ENCODE peak calls at places on chromosomes 2 and 18, in five cellular contexts. One of them, this sample, is unnamed.
A peak's percentile ranks its signal among the peaks of the same experiment; 100 is the strongest.

GRCh38 chr2:154710685-154711084 is 12.2 kb downstream of the KCNJ3 start:
- DNase-seq in K562: no peak
- DNase-seq in OCI-LY7: no peak
- DNase-seq in mammary epithelial cell: no peak
- DNase-seq in neural progenitor cell: no peak
- DNase-seq in this sample: no peak

GRCh38 chr18:36176177-36176584 is 11.1 kb upstream of the MOCOS start:
- DNase-seq in K562: no peak
- DNase-seq in OCI-LY7: no peak
- DNase-seq in mammary epithelial cell: no peak
- DNase-seq in neural progenitor cell: no peak
- DNase-seq in this sample: no peak

GRCh38 chr2:240576036-240576435 is 7.8 kb downstream of the RNPEPL1 start:
- DNase-seq in K562: no peak
- DNase-seq in OCI-LY7: no peak
- DNase-seq in mammary epithelial cell: no peak
- DNase-seq in neural progenitor cell: no peak
- DNase-seq in this sample: no peak

GRCh38 chr2:70789304-70790078 is 952 bp downstream of the FIGLA start:
- DNase-seq in K562: peak; percentile 78
- DNase-seq in OCI-LY7: peak; percentile 16
- DNase-seq in mammary epithelial cell: peak; percentile 55
- DNase-seq in neural progenitor cell: peak; percentile 89
- DNase-seq in this sample: peak; percentile 91

GRCh38 chr2:72681016-72681995 is 144.5 kb downstream of the EXOC6B start:
- DNase-seq in K562: no peak
- DNase-seq in OCI-LY7: no peak
- DNase-seq in mammary epithelial cell: peak; percentile 31
- DNase-seq in neural progenitor cell: no peak
- DNase-seq in this sample: no peak

GRCh38 chr2:217573565-217573964 is 429.2 kb downstream of the TNS1 start:
- DNase-seq in K562: no peak
- DNase-seq in OCI-LY7: no peak
- DNase-seq in mammary epithelial cell: no peak
- DNase-seq in neural progenitor cell: no peak
- DNase-seq in this sample: peak; percentile 82

GRCh38 chr18:32750328-32750727 is 22.5 kb downstream of the KLHL14 start:
- DNase-seq in K562: no peak
- DNase-seq in OCI-LY7: no peak
- DNase-seq in mammary epithelial cell: no peak
- DNase-seq in neural progenitor cell: no peak
- DNase-seq in this sample: no peak

GRCh38 chr2:60432202-60432601 is 121.3 kb downstream of the BCL11A start:
- DNase-seq in K562: no peak
- DNase-seq in OCI-LY7: no peak
- DNase-seq in mammary epithelial cell: peak; percentile 40
- DNase-seq in neural progenitor cell: no peak
- DNase-seq in this sample: no peak

GRCh38 chr18:33369711-33370449 is 70.6 kb downstream of the CCDC178 start:
- DNase-seq in K562: no peak
- DNase-seq in OCI-LY7: no peak
- DNase-seq in mammary epithelial cell: peak; percentile 5
- DNase-seq in neural progenitor cell: no peak
- DNase-seq in this sample: no peak

GRCh38 chr2:237939251-237939650 is 27.6 kb upstream of the UBE2F start:
- DNase-seq in K562: no peak
- DNase-seq in OCI-LY7: no peak
- DNase-seq in mammary epithelial cell: no peak
- DNase-seq in neural progenitor cell: no peak
- DNase-seq in this sample: no peak

GRCh38 chr18:27184115-27185024 is 738 bp downstream of the CHST9 start:
- DNase-seq in K562: no peak
- DNase-seq in OCI-LY7: no peak
- DNase-seq in mammary epithelial cell: peak; percentile 1
- DNase-seq in neural progenitor cell: peak; percentile 49
- DNase-seq in this sample: no peak

GRCh38 chr2:113080134-113080533 is 12.4 kb downstream of the IL1F10 start:
- DNase-seq in K562: peak; percentile 61
- DNase-seq in OCI-LY7: peak; percentile 26
- DNase-seq in mammary epithelial cell: peak; percentile 47
- DNase-seq in neural progenitor cell: peak; percentile 71
- DNase-seq in this sample: peak; percentile 83

GRCh38 chr2:225464346-225465025 is 65.0 kb downstream of the NYAP2 start:
- DNase-seq in K562: no peak
- DNase-seq in OCI-LY7: no peak
- DNase-seq in mammary epithelial cell: no peak
- DNase-seq in neural progenitor cell: no peak
- DNase-seq in this sample: no peak

GRCh38 chr2:179595284-179595683 is 266.1 kb downstream of the ZNF385B start:
- DNase-seq in K562: no peak
- DNase-seq in OCI-LY7: no peak
- DNase-seq in mammary epithelial cell: no peak
- DNase-seq in neural progenitor cell: peak; percentile 13
- DNase-seq in this sample: no peak

GRCh38 chr2:50720695-50721314 is 311.1 kb downstream of the NRXN1 start:
- DNase-seq in K562: no peak
- DNase-seq in OCI-LY7: no peak
- DNase-seq in mammary epithelial cell: no peak
- DNase-seq in neural progenitor cell: peak; percentile 63
- DNase-seq in this sample: no peak

GRCh38 chr18:23924813-23925212 is 89.7 kb upstream of the TTC39C start:
- DNase-seq in K562: no peak
- DNase-seq in OCI-LY7: no peak
- DNase-seq in mammary epithelial cell: no peak
- DNase-seq in neural progenitor cell: no peak
- DNase-seq in this sample: peak; percentile 79

GRCh38 chr18:46182633-46183401 is 78.6 kb downstream of the HAUS1 start:
- DNase-seq in K562: no peak
- DNase-seq in OCI-LY7: no peak
- DNase-seq in mammary epithelial cell: no peak
- DNase-seq in neural progenitor cell: no peak
- DNase-seq in this sample: no peak

GRCh38 chr2:158459161-158460003 is 2.6 kb downstream of the PKP4 start:
- DNase-seq in K562: peak; percentile 13
- DNase-seq in OCI-LY7: no peak
- DNase-seq in mammary epithelial cell: peak; percentile 28
- DNase-seq in neural progenitor cell: no peak
- DNase-seq in this sample: no peak

GRCh38 chr2:189260361-189260761 is 80.8 kb upstream of the COL5A2 start:
- DNase-seq in K562: no peak
- DNase-seq in OCI-LY7: no peak
- DNase-seq in mammary epithelial cell: no peak
- DNase-seq in neural progenitor cell: no peak
- DNase-seq in this sample: no peak

GRCh38 chr18:21741511-21742322 is 1.1 kb downstream of the MIB1 start:
- DNase-seq in K562: peak; percentile 19
- DNase-seq in OCI-LY7: peak; percentile 47
- DNase-seq in mammary epithelial cell: peak; percentile 23
- DNase-seq in neural progenitor cell: no peak
- DNase-seq in this sample: no peak

GRCh38 chr18:32437080-32437834 is 33.4 kb downstream of the GAREM1 start:
- DNase-seq in K562: no peak
- DNase-seq in OCI-LY7: no peak
- DNase-seq in mammary epithelial cell: no peak
- DNase-seq in neural progenitor cell: no peak
- DNase-seq in this sample: no peak

GRCh38 chr2:173205375-173205774 is 129.7 kb downstream of the MAP3K20 start:
- DNase-seq in K562: no peak
- DNase-seq in OCI-LY7: no peak
- DNase-seq in mammary epithelial cell: no peak
- DNase-seq in neural progenitor cell: no peak
- DNase-seq in this sample: peak; percentile 66

GRCh38 chr2:62379576-62379975 is 126.4 kb downstream of the TMEM17 start:
- DNase-seq in K562: no peak
- DNase-seq in OCI-LY7: no peak
- DNase-seq in mammary epithelial cell: no peak
- DNase-seq in neural progenitor cell: no peak
- DNase-seq in this sample: no peak

GRCh38 chr2:230895536-230896345 is 29.3 kb downstream of the GPR55 start:
- DNase-seq in K562: no peak
- DNase-seq in OCI-LY7: no peak
- DNase-seq in mammary epithelial cell: no peak
- DNase-seq in neural progenitor cell: no peak
- DNase-seq in this sample: no peak

GRCh38 chr2:235170536-235171510 is 219.0 kb downstream of the SH3BP4 start:
- DNase-seq in K562: no peak
- DNase-seq in OCI-LY7: no peak
- DNase-seq in mammary epithelial cell: peak; percentile 56
- DNase-seq in neural progenitor cell: peak; percentile 69
- DNase-seq in this sample: no peak

GRCh38 chr2:223532161-223532560 is 70.0 kb downstream of the SCG2 start:
- DNase-seq in K562: no peak
- DNase-seq in OCI-LY7: no peak
- DNase-seq in mammary epithelial cell: no peak
- DNase-seq in neural progenitor cell: no peak
- DNase-seq in this sample: no peak
- H4K20me1 ChIP-seq in K562: no peaks in the 10 kb centered on the region
- H4K20me1 ChIP-seq in OCI-LY7: no peaks in the 10 kb centered on the region
- H4K20me1 ChIP-seq in mammary epithelial cell: no peaks in the 10 kb centered on the region
- H4K20me1 ChIP-seq in neural progenitor cell: no peaks in the 10 kb centered on the region
- H4K20me1 ChIP-seq in this sample: no peaks in the 10 kb centered on the region

GRCh38 chr2:207135801-207136457 is 29.8 kb downstream of the KLF7 start:
- DNase-seq in K562: no peak
- DNase-seq in OCI-LY7: no peak
- DNase-seq in mammary epithelial cell: no peak
- DNase-seq in neural progenitor cell: no peak
- DNase-seq in this sample: peak; percentile 46

GRCh38 chr2:207131634-207132418 is 33.9 kb downstream of the KLF7 start:
- DNase-seq in K562: no peak
- DNase-seq in OCI-LY7: no peak
- DNase-seq in mammary epithelial cell: no peak
- DNase-seq in neural progenitor cell: no peak
- DNase-seq in this sample: no peak

GRCh38 chr2:207133493-207133861 is 32.3 kb downstream of the KLF7 start:
- DNase-seq in K562: no peak
- DNase-seq in OCI-LY7: no peak
- DNase-seq in mammary epithelial cell: no peak
- DNase-seq in neural progenitor cell: peak; percentile 22
- DNase-seq in this sample: no peak

GRCh38 chr2:207135340-207135739 is 30.4 kb downstream of the KLF7 start:
- DNase-seq in K562: no peak
- DNase-seq in OCI-LY7: no peak
- DNase-seq in mammary epithelial cell: no peak
- DNase-seq in neural progenitor cell: no peak
- DNase-seq in this sample: no peak

DNA sequence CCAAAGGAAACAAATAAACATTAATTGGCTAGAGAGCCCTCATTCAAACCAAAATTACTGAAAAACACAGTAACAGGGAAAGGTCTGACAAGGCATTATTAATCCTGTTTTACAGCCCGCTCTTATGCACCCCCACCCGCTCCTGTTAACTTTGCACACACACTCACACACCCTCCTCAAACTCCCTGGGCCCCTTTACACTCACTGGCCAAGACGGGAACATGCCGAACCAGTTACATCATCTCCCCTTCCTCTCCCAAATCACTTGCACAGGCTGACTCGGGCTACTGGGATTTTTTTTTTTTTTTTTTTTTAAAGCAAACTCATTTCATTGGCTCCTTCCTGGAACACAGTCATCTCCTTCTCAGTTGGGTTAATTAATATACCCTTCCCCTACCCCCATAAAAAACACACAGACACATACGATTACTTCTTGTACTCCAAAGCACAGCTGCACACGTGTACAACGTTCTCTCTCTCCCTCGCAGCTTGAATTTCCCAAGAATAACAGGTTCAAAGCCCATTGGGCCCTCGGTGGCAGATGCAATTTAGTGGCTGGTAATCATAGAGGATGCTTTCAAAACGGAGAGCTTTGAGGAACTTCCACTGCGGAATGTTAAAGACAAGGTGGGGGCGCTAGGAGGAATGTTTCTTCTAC is 31.8 kb downstream of the KLF7 start:
- DNase-seq in K562: no peak
- DNase-seq in OCI-LY7: no peak
- DNase-seq in mammary epithelial cell: no peak
- DNase-seq in neural progenitor cell: peak; percentile 16
- DNase-seq in this sample: peak; percentile 78
- H3K4me2 ChIP-seq in K562: no peak overlapping the region
- H3K4me2 ChIP-seq in OCI-LY7: no peak overlapping the region
- H3K4me2 ChIP-seq in mammary epithelial cell: no peak overlapping the region
- H3K4me2 ChIP-seq in neural progenitor cell: peak overlapping the region; percentile 30
- H3K4me2 ChIP-seq in this sample: peak overlapping the region; percentile 74

DNA sequence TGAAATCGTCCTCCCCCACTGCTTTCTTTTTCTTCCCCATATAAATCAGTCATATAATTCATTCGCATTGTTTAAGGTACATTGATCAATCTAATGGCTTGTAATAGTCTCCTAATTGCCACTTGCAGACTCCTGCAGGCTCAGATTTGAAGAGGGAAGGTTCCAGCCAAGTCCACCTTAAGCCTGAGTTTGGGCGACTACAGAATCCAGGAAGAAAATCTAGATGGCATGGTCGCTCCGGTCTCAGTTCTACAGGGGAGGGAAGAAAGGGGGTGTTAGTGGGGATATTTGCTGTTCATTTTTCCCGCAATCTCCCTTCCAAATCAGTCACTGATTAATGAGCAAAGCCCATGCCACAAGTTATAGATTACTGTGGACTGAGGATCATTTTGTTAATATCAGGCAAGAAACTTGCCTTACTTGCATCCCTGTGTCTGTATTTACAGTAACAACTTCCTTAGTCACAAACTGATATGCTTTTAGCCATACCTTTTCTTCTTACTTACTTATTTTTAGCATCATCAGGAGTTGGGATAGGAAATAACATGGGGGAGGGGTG is 5.5 kb upstream of the SP9 start:
- DNase-seq in K562: no peak
- DNase-seq in OCI-LY7: no peak
- DNase-seq in mammary epithelial cell: no peak
- DNase-seq in neural progenitor cell: no peak
- DNase-seq in this sample: peak; percentile 36
- H3K4me1 ChIP-seq in K562: peaks cover 24% of the 10 kb centered on the region
- H3K4me1 ChIP-seq in OCI-LY7: no peaks in the 10 kb centered on the region
- H3K4me1 ChIP-seq in mammary epithelial cell: peaks cover 10% of the 10 kb centered on the region
- H3K4me1 ChIP-seq in neural progenitor cell: peaks cover 47% of the 10 kb centered on the region
- H3K4me1 ChIP-seq in this sample: peaks cover 10% of the 10 kb centered on the region

GRCh38 chr2:159722580-159722979 is 10.3 kb downstream of the MARCHF7 start:
- DNase-seq in K562: no peak
- DNase-seq in OCI-LY7: no peak
- DNase-seq in mammary epithelial cell: no peak
- DNase-seq in neural progenitor cell: no peak
- DNase-seq in this sample: no peak

GRCh38 chr2:159728645-159729044 is 16.3 kb downstream of the MARCHF7 start:
- DNase-seq in K562: no peak
- DNase-seq in OCI-LY7: no peak
- DNase-seq in mammary epithelial cell: no peak
- DNase-seq in neural progenitor cell: no peak
- DNase-seq in this sample: no peak

GRCh38 chr2:159720676-159721075 is 8.4 kb downstream of the MARCHF7 start:
- DNase-seq in K562: no peak
- DNase-seq in OCI-LY7: no peak
- DNase-seq in mammary epithelial cell: no peak
- DNase-seq in neural progenitor cell: no peak
- DNase-seq in this sample: no peak

DNA sequence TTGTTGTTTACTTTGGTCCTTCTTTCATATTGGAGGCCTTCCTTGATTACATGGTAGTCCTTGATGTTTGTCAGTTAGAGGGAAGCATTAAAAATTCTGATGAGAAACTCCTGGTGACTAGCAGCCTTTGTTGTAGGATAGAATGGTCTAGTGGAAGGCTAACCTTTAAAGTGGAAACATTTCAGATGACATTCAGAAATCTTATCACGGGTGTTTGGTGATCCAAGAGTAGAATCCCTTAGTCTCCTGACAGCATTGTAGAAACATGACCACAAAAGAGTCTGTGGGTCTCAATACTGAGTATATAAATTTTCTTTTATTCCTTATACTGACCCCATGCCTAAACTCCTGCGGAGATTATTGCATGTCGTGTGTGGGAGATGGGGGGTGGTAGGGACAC is 13.4 kb downstream of the MARCHF7 start:
- DNase-seq in K562: no peak
- DNase-seq in OCI-LY7: no peak
- DNase-seq in mammary epithelial cell: no peak
- DNase-seq in neural progenitor cell: no peak
- DNase-seq in this sample: peak; percentile 37
- H4K20me1 ChIP-seq in K562: peaks cover 28% of the 10 kb centered on the region
- H4K20me1 ChIP-seq in OCI-LY7: peaks cover 56% of the 10 kb centered on the region
- H4K20me1 ChIP-seq in mammary epithelial cell: peaks cover 52% of the 10 kb centered on the region
- H4K20me1 ChIP-seq in neural progenitor cell: peaks cover 79% of the 10 kb centered on the region
- H4K20me1 ChIP-seq in this sample: peaks cover 89% of the 10 kb centered on the region

This sample was measured in osteoblast.